ENCODE peak calls at places on chromosomes 12 and 14, in nine cellular contexts. L is stimulated activated CD4-positive, alpha-beta T cell treated with anti-CD3 and anti-CD28 coated beads, TNF-alpha, amount 100 ng/mL, for 48 hours; Q is NCI-H460; J is hypothalamus; D is amniotic stem cell; W is amniotic epithelial cell; F is neural crest cell; S is prostate gland; V is iris pigment epithelial cell. Y is an unnamed sample.

GRCh38 chr12:31603546-31604009 is 12.6 kb upstream of the DENND5B start:
- DNase-seq in L (no peak), Q (no peak), J (no peak), D (no peak), W (no peak), F (no peak), S (no peak), V (no peak), Y (no peak)

GRCh38 chr14:61891251-61891650 is 129.0 kb downstream of the SNAPC1 start:
- DNase-seq in L (no peak), Q (no peak), J (no peak), D (no peak), W (peak), F (no peak), S (no peak), V (peak), Y (no peak)

GRCh38 chr14:70873627-70874026 is 33.6 kb upstream of the PCNX1 start:
- DNase-seq in L (no peak), Q (no peak), J (no peak), D (no peak), W (no peak), F (no peak), S (no peak), V (no peak), Y (no peak)

GRCh38 chr12:21642707-21643389 is 14.8 kb downstream of the LDHB start:
- DNase-seq in L (no peak), Q (no peak), J (no peak), D (no peak), W (peak), F (no peak), S (no peak), V (peak), Y (no peak)

GRCh38 chr12:103586132-103586531 is 941 bp upstream of the STAB2 start:
- DNase-seq in L (no peak), Q (no peak), J (no peak), D (no peak), W (no peak), F (no peak), S (no peak), V (no peak), Y (no peak)

GRCh38 chr12:87317302-87317701 is 711.9 kb downstream of the C12orf50 start:
- DNase-seq in L (no peak), Q (no peak), J (no peak), D (no peak), W (no peak), F (no peak), S (no peak), V (peak), Y (no peak)

GRCh38 chr12:53820503-53820902 is 68.7 kb upstream of the CISTR start:
- DNase-seq in L (no peak), Q (peak), J (no peak), D (no peak), W (peak), F (no peak), S (no peak), V (peak), Y (no peak)

GRCh38 chr14:93962701-93963601 is 13.4 kb downstream of the ASB2 start:
- DNase-seq in L (no peak), Q (no peak), J (no peak), D (no peak), W (no peak), F (no peak), S (no peak), V (peak), Y (peak)

GRCh38 chr12:131947482-131948027 is 2.2 kb upstream of the EP400 start:
- DNase-seq in L (no peak), Q (no peak), J (no peak), D (no peak), W (no peak), F (no peak), S (no peak), V (no peak), Y (no peak)

GRCh38 chr12:6684609-6685008 is 4.6 kb downstream of the ZNF384 start:
- DNase-seq in L (no peak), Q (peak), J (no peak), D (no peak), W (no peak), F (peak), S (no peak), V (no peak), Y (no peak)

GRCh38 chr14:66088661-66089060 is 397.5 kb upstream of the CCDC196 start:
- DNase-seq in L (no peak), Q (no peak), J (no peak), D (no peak), W (no peak), F (no peak), S (no peak), V (no peak), Y (no peak)

GRCh38 chr14:50047274-50047676 is 69.1 kb downstream of the VCPKMT start:
- DNase-seq in L (no peak), Q (no peak), J (no peak), D (no peak), W (no peak), F (no peak), S (peak), V (no peak), Y (no peak)

GRCh38 chr14:75303415-75303814 is 24.8 kb downstream of the FOS start:
- DNase-seq in L (no peak), Q (peak), J (no peak), D (peak), W (peak), F (peak), S (peak), V (peak), Y (no peak)

GRCh38 chr14:53501361-53502320 is 348.5 kb upstream of the DDHD1 start:
- DNase-seq in L (no peak), Q (no peak), J (no peak), D (peak), W (peak), F (no peak), S (peak), V (peak), Y (no peak)

GRCh38 chr12:106049105-106049504 is 89.6 kb downstream of the NUAK1 start:
- DNase-seq in L (no peak), Q (no peak), J (no peak), D (no peak), W (no peak), F (no peak), S (no peak), V (no peak), Y (no peak)

GRCh38 chr14:75572104-75572503 is 6.3 kb upstream of the FLVCR2 start:
- DNase-seq in L (no peak), Q (no peak), J (no peak), D (no peak), W (no peak), F (no peak), S (no peak), V (no peak), Y (no peak)

GRCh38 chr12:53781218-53781801 is 29.5 kb upstream of the CISTR start:
- DNase-seq in L (no peak), Q (no peak), J (no peak), D (no peak), W (no peak), F (no peak), S (peak), V (no peak), Y (no peak)

GRCh38 chr12:92398565-92399309 is 253.1 kb upstream of the BTG1 start:
- DNase-seq in L (no peak), Q (no peak), J (no peak), D (no peak), W (peak), F (no peak), S (no peak), V (peak), Y (no peak)

GRCh38 chr14:74400919-74401503 is 25.0 kb downstream of the SYNDIG1L start:
- DNase-seq in L (no peak), Q (no peak), J (no peak), D (no peak), W (no peak), F (no peak), S (no peak), V (no peak), Y (no peak)

GRCh38 chr12:131756441-131756840 is 45.6 kb downstream of the SFSWAP start:
- DNase-seq in L (no peak), Q (no peak), J (no peak), D (no peak), W (no peak), F (no peak), S (no peak), V (no peak), Y (no peak)

GRCh38 chr14:29255692-29256091 is 489.1 kb downstream of the FOXG1 start:
- DNase-seq in L (no peak), Q (no peak), J (no peak), D (no peak), W (no peak), F (no peak), S (no peak), V (no peak), Y (no peak)

GRCh38 chr12:79747274-79747673 is 56.5 kb upstream of the PAWR start:
- DNase-seq in L (no peak), Q (no peak), J (no peak), D (no peak), W (no peak), F (no peak), S (no peak), V (no peak), Y (no peak)

GRCh38 chr14:79278798-79279644 is 932.3 kb downstream of the DIO2 start:
- DNase-seq in L (no peak), Q (peak), J (peak), D (peak), W (peak), F (peak), S (peak), V (peak), Y (no peak)